ENCODE peak calls at places on chromosomes 13 and 19, in eight cellular contexts. F is activated CD4-positive, alpha-beta T cell treated with anti-CD3 and anti-CD28 coated beads for 1 hour; K is SK-N-SH; L is AG08395; J is transverse colon; P is activated CD8-positive, alpha-beta T cell treated with anti-CD3 and anti-CD28 coated beads for 36 hours; U is occipital lobe; T is nucleus accumbens. B is an unnamed sample.

GRCh38 chr19:23263870-23264590 is 13.8 kb upstream of the ZNF724 start:
- DNase-seq in F (no peak), K (no peak), L (no peak), J (no peak), P (peak; percentile 30), U (no peak), T (no peak), B (no peak)

GRCh38 chr19:7522923-7523667 is 671 bp downstream of the MCOLN1 start:
- DNase-seq in F (no peak), K (peak; percentile 44), L (peak; percentile 48), J (no peak), P (no peak), U (no peak), T (no peak), B (no peak)

GRCh38 chr13:60627071-60627686 is 230.2 kb downstream of the TDRD3 start:
- DNase-seq in F (no peak), K (peak; percentile 51), L (peak; percentile 40), J (no peak), P (peak; percentile 30), U (no peak), T (no peak), B (peak; percentile 65)

GRCh38 chr19:34972163-34972705 is 8.2 kb upstream of the ZNF792 start:
- DNase-seq in F (no peak), K (no peak), L (no peak), J (no peak), P (no peak), U (no peak), T (no peak), B (peak; percentile 12)

GRCh38 chr19:49186108-49186507 is 28.5 kb downstream of the TRPM4 start:
- DNase-seq in F (no peak), K (no peak), L (no peak), J (no peak), P (no peak), U (no peak), T (no peak), B (no peak)

GRCh38 chr19:43624933-43625332 is 5.5 kb upstream of the ZNF428 start:
- DNase-seq in F (peak; percentile 73), K (no peak), L (no peak), J (peak; percentile 82), P (peak; percentile 97), U (peak; percentile 21), T (no peak), B (peak; percentile 71)

GRCh38 chr19:33241530-33242101 is 16.0 kb upstream of the SLC7A10 start:
- DNase-seq in F (no peak), K (peak; percentile 72), L (peak; percentile 31), J (peak; percentile 33), P (peak; percentile 55), U (no peak), T (no peak), B (no peak)

GRCh38 chr19:46497773-46498172 is 2.1 kb upstream of the PNMA8B start:
- DNase-seq in F (no peak), K (no peak), L (no peak), J (no peak), P (no peak), U (no peak), T (no peak), B (no peak)

GRCh38 chr13:57314897-57315520 is 148.0 kb downstream of the PRR20E start:
- DNase-seq in F (no peak), K (no peak), L (no peak), J (no peak), P (no peak), U (no peak), T (no peak), B (no peak)

B was measured in head of caudate nucleus.